ENCODE peak calls at places on chromosomes 3 and 15, in five cellular contexts. T is heart right ventricle, Y is left lung, I is tibial artery, Q is IMR-90. O is an unnamed sample. For H3K4me1, the result is how much of the 10 kb centered on the place peaks cover.

GRCh38 chr3:59607628-59608027 is 557.8 kb upstream of the CFAP20DC start:
- DNase-seq in T (no peak), Y (no peak), I (no peak), Q (peak), O (no peak)

GRCh38 chr15:58213587-58214360 is 75.6 kb downstream of the AQP9 start:
- DNase-seq in T (no peak), Y (no peak), I (no peak), Q (peak), O (no peak)

GRCh38 chr3:111735912-111736311 is 123.2 kb upstream of the PHLDB2 start:
- DNase-seq in T (no peak), Y (no peak), I (no peak), Q (no peak), O (no peak)

GRCh38 chr3:46440531-46441294 is 24.0 kb downstream of the LTF start:
- DNase-seq in T (no peak), Y (no peak), I (no peak), Q (no peak), O (no peak)

GRCh38 chr3:4841783-4842440 is 137.3 kb upstream of the BHLHE40 start:
- DNase-seq in T (no peak), Y (no peak), I (no peak), Q (peak), O (no peak)

GRCh38 chr15:81506936-81507335 is 132.9 kb upstream of the TMC3 start:
- DNase-seq in T (no peak), Y (no peak), I (no peak), Q (no peak), O (no peak)

GRCh38 chr3:179589143-179589542 is 15.3 kb downstream of the MRPL47 start:
- DNase-seq in T (no peak), Y (no peak), I (no peak), Q (peak), O (no peak)

GRCh38 chr15:59941612-59942011 is 62.5 kb upstream of the FOXB1 start:
- DNase-seq in T (no peak), Y (no peak), I (no peak), Q (no peak), O (no peak)

GRCh38 chr3:27714692-27715453 is 7.2 kb downstream of the EOMES start:
- DNase-seq in T (no peak), Y (no peak), I (no peak), Q (no peak), O (peak)

GRCh38 chr3:193585530-193585929 is 7.5 kb upstream of the OPA1 start:
- DNase-seq in T (no peak), Y (no peak), I (no peak), Q (no peak), O (no peak)

GRCh38 chr3:45948409-45948808 is 5.1 kb downstream of the CXCR6 start:
- DNase-seq in T (no peak), Y (no peak), I (no peak), Q (peak), O (no peak)

GRCh38 chr3:172332256-172333041 is 115.8 kb downstream of the GHSR start:
- DNase-seq in T (peak), Y (peak), I (peak), Q (peak), O (peak)

GRCh38 chr3:166013073-166013679 is 176.0 kb upstream of the BCHE start:
- DNase-seq in T (no peak), Y (no peak), I (no peak), Q (peak), O (no peak)

GRCh38 chr3:48563382-48563918 is at the start of gene UCN2:
- DNase-seq in T (no peak), Y (no peak), I (no peak), Q (peak), O (no peak)
- TF ChIP-seq CTCF in T (no peak), Y (no peak), I (no peak), Q (peak), O (no peak)

DNA sequence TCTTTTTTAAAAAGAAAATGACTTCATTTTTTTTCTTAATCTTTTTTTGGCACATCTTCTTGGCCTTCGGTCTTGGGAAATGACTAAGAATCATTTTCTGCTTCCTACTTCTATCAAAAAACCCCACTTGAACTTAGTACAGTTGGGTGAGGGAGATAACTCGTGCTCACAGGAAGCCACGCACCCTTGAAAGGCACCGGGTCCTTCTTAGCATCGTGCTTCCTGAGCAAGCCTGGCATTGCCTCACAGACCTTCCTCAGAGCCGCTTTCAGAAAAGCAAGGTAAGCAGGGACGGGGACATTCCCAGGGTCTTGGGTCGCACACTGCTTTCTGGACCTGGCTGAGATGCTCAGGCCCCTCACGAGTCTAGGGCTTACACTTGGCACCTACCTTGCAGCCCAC is at the start of gene CCR4:
- DNase-seq in T (no peak), Y (no peak), I (no peak), Q (no peak), O (no peak)
- H3K4me3 ChIP-seq in T (no peak), Y (peak), I (no peak), Q (no peak), O (no peak)

GRCh38 chr3:127224118-127224517 is 31.2 kb downstream of the PRR23E start:
- DNase-seq in T (no peak), Y (no peak), I (no peak), Q (no peak), O (no peak)
- H3K4me1 ChIP-seq in T (under half), Y (under half), I (under half), Q (under half), O (under half)

DNA sequence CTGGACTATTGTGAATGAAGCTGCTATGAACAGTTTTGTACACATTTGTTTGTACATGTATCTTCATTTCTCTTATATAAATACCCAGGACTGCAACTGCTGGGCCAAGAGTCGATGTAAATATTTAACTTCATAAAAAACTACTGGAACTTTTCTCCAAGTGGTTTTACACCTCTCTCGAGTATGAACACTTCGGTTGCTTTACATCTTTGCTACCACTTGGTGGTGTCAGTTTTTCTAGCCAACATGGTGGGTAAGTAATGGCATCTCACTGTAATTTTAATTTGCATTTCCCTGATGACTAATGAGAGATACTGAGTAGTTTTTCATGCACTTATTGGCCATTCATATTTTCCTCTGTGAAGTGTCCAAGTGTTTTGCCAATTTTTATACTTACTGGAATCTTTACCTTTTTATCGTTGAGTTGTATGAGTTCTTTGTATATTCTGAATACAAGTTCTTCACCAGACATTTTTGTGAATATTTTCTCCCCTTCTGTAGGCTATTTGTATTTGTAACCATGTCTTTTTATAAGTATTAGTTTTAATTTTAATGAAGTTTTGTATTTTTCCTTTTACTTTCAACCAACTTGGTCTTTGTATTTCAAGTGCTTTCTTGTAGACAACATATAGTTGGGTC is 44.4 kb downstream of the PCOLCE2 start:
- DNase-seq in T (no peak), Y (no peak), I (no peak), Q (peak), O (no peak)
- TF ChIP-seq CTCF in T (peak), Y (peak), I (no peak), Q (peak), O (peak)

DNA sequence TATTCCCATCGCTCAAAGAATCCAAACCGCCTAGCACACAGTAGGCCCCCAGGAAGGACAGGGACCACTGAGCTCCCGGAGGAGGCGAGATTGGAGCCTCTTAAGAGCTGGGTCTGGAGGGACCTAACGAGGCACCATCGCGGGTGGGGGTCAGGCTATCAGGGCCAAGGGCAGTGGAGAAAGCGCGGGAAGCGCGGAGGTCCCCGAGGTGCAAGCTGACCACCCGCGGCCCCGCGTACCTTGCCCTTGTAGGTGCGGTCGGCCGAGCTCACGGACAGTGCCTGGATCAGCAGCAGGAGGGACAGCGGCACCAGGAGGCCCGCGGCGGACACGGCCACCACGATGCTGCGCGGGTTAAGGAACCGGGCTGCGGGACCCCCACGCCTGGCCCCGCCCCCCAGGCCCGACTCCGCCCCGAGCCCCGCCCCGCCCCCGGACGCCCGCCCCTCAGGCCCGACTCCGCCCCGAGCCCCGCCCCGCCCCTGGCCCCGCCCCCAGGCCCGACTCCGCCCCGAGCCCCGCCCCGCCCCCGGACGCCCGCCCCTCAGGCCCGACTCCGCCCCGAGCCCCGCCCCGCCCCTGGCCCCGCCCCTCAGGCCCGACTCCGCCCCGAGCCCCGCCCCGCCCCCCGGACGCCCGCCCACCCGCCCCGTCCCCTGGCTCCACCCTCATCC is 3.9 kb downstream of the ZDHHC19 start:
- DNase-seq in T (no peak), Y (no peak), I (no peak), Q (no peak), O (no peak)
- H3K4me3 ChIP-seq in T (no peak), Y (peak), I (no peak), Q (peak), O (no peak)

DNA sequence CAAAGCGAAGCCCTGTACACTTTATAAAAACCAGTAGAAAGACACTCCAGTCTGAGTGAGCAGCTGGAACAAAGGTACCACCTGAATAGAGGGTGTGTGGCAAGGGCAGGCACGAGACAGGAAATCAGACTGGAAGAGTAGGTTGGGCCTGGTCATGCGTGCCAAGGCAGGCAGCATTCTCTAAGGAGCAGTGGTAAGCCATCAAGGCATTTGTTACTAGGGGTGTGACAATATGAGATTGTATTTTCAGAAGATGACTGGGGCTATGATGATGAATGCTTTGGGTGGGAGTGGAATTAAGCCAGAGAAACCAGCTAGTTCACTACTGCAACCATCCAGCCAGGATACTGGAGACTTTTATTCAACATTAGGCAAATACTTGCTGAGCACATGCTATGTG is 5.0 kb downstream of the JMJD7 start:
- DNase-seq in T (no peak), Y (no peak), I (no peak), Q (no peak), O (no peak)
- H3K4me1 ChIP-seq in T (under half), Y (under half), I (under half), Q (under half), O (under half)

GRCh38 chr3:29515451-29515850 is 234.6 kb downstream of the RBMS3 start:
- DNase-seq in T (no peak), Y (no peak), I (no peak), Q (peak), O (no peak)

GRCh38 chr3:29516164-29516563 is 235.3 kb downstream of the RBMS3 start:
- DNase-seq in T (no peak), Y (no peak), I (no peak), Q (no peak), O (no peak)

GRCh38 chr3:29513236-29513635 is 232.4 kb downstream of the RBMS3 start:
- DNase-seq in T (peak), Y (no peak), I (peak), Q (peak), O (peak)

GRCh38 chr3:29514170-29514569 is 233.3 kb downstream of the RBMS3 start:
- DNase-seq in T (no peak), Y (no peak), I (no peak), Q (no peak), O (no peak)

DNA sequence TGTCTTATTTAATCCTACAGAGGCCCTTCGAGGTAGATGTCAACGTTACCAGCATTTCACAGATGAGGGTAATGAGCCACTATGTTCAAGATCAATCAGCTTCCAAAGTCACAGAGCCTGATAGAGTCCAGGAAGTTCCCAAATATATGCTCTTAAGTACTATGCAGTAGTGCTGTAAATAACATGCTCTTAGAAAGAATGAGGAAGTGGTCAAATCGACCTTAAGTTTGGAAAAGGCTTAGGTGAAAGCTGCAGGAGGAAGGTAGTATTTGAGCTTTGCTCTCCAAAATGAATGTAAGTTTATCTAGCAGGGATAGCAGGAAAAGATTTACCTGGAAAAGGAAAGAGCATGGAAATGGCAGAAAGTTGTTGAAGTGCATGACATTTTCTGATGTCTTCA is 234.0 kb downstream of the RBMS3 start:
- DNase-seq in T (no peak), Y (no peak), I (no peak), Q (no peak), O (no peak)
- TF ChIP-seq CTCF in T (no peak), Y (no peak), I (no peak), Q (no peak), O (no peak)

DNA sequence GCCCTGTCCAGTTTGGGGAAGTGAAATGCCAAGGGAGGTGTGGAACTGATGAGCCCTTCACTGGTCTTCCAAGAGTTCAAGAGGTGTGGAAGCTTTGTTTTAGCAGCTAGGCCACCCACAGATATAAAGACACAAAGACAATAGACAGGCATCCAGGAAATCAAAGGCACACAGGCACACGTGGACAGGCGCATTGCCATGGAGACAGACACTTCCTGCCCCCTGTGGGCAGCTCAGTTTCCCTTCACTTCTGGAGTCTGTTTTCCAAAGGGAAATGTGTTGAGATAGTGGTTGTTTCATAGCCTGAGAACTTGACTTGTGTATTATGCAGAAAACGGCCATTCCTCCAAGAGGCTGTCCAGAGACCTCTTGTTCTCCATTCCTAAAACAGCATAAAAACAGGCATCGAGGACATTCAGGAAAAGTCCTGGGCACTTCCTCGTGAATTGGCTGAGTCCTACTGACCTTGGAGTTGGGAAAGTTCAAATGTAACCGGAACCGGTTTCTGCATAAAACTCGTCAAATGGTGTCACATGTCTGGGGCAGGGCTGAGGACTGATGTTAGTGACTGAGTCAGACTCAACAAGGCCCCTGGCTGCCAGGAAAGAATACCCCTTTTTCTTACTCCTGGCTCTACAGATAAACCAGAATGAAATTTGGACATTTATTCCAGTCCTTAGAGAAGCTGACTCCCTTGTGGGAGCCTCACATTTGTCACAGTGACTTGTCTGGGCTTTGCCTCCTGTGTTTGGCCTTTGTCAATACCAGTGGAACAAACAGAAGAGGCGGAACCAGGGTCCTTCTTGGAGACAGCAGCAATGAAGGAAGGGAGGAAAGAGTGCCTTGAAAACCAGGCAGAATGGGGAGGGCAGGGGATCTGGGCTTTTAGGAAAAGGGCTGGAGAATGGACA is 1.3 kb downstream of the ALPK3 start:
- DNase-seq in T (peak), Y (no peak), I (peak), Q (peak), O (peak)
- H3K4me3 ChIP-seq in T (peak), Y (peak), I (peak), Q (no peak), O (peak)

O was measured in heart left ventricle.